ENCODE peak calls at places on chromosomes 16 and 17, in five cellular contexts. V is activated T-cell treated with anti-CD3 and anti-CD28 coated beads, Interleukin-2, amount 50 U/mL, for 1 hour; W is stimulated activated CD4-positive, alpha-beta T cell treated with anti-CD3 and anti-CD28 coated beads, Interleukin-2, amount 100 ng/mL, for 48 hours; G is AG08396; L is mesothelial cell of epicardium. X is an unnamed sample.

GRCh38 chr16:53022374-53022773 is 30.3 kb downstream of the CHD9NB start:
- DNase-seq in L (peak), V (no peak), G (peak), W (peak), X (no peak)

GRCh38 chr17:2271985-2272702 is 31.4 kb downstream of the SMG6 start:
- DNase-seq in V (no peak), G (no peak), W (no peak), L (no peak), X (no peak)

GRCh38 chr17:77049440-77049839 is 91.3 kb upstream of the SEC14L1 start:
- DNase-seq in G (no peak), V (no peak), L (no peak), W (no peak), X (no peak)

GRCh38 chr16:30075503-30076275 is at the start of gene PPP4C:
- DNase-seq in L (peak), V (peak), G (peak), W (peak), X (peak)

GRCh38 chr16:19753815-19754643 is 36.0 kb downstream of the IQCK start:
- DNase-seq in V (no peak), W (no peak), L (no peak), G (no peak), X (no peak)

GRCh38 chr17:55413825-55414489 is 7.7 kb downstream of the MMD start:
- DNase-seq in V (no peak), W (no peak), G (no peak), L (no peak), X (no peak)

GRCh38 chr17:4583796-4584124 is 569 bp upstream of the SMTNL2 start:
- DNase-seq in G (peak), W (no peak), L (no peak), V (peak), X (no peak)

GRCh38 chr17:66661857-66662256 is 173.1 kb upstream of the CACNG5 start:
- DNase-seq in W (no peak), G (no peak), V (no peak), L (no peak), X (no peak)

GRCh38 chr17:56023851-56024250 is 129.4 kb upstream of the ANKFN1 start:
- DNase-seq in G (no peak), W (no peak), L (no peak), V (no peak), X (no peak)

GRCh38 chr16:10930755-10931093 is 11.5 kb downstream of the DEXI start:
- DNase-seq in W (no peak), L (no peak), G (no peak), V (no peak), X (no peak)

GRCh38 chr17:81164464-81165245 is 652 bp upstream of the PVALEF start:
- DNase-seq in W (no peak), V (no peak), G (no peak), L (no peak), X (no peak)

GRCh38 chr16:65936096-65936495 is 430.4 kb upstream of the CDH5 start:
- DNase-seq in L (no peak), V (no peak), G (peak), W (no peak), X (no peak)

GRCh38 chr16:29737713-29738112 is 8.1 kb downstream of the C16orf54 start:
- DNase-seq in L (no peak), V (no peak), W (no peak), G (no peak), X (no peak)

GRCh38 chr17:28610372-28610771 is 3.6 kb downstream of the RSKR start:
- DNase-seq in V (no peak), L (no peak), W (no peak), G (no peak), X (no peak)

GRCh38 chr17:17886747-17887146 is 50.0 kb upstream of the SREBF1 start:
- DNase-seq in V (no peak), G (no peak), W (no peak), L (no peak), X (no peak)

GRCh38 chr16:11989238-11990160 is 13.0 kb downstream of the SNX29 start:
- DNase-seq in V (no peak), W (no peak), L (no peak), G (no peak), X (no peak)

GRCh38 chr16:12455287-12455798 is 348.3 kb downstream of the CPPED1 start:
- DNase-seq in V (peak), L (peak), G (peak), W (peak), X (no peak)

GRCh38 chr17:64261422-64262124 is 1.5 kb downstream of the TEX2 start:
- DNase-seq in W (no peak), V (no peak), G (no peak), L (no peak), X (no peak)

GRCh38 chr17:39485555-39485954 is 24.3 kb downstream of the CDK12 start:
- DNase-seq in L (no peak), G (peak), V (no peak), W (no peak), X (no peak)

GRCh38 chr17:66782866-66783265 is 52.1 kb upstream of the CACNG5 start:
- DNase-seq in V (no peak), W (no peak), L (no peak), G (no peak), X (no peak)